ENCODE peak calls at places on chromosomes 12 and 14, in ten cellular contexts. J is fibroblast of lung, K is PC-9, H is ovary, B is GM23338, C is fibroblast of mammary gland, R is cardiac fibroblast, U is adrenal gland, W is GM12864, X is epithelial cell of esophagus. Z is an unnamed sample.

GRCh38 chr14:84496677-84497076 is 1033.3 kb upstream of the FLRT2 start:
- DNase-seq in J (no peak), U (no peak), X (no peak), H (no peak), K (no peak), B (no peak), R (no peak), C (no peak), W (no peak), Z (no peak)

GRCh38 chr12:32505067-32505466 is 105.7 kb downstream of the FGD4 start:
- DNase-seq in J (peak; percentile 85), R (no peak), U (no peak), B (no peak), C (no peak), X (peak; percentile 36), K (no peak), W (no peak), H (no peak), Z (no peak)

GRCh38 chr12:72209096-72209495 is 63.1 kb upstream of the TRHDE start:
- DNase-seq in U (no peak), C (no peak), J (no peak), R (no peak), K (no peak), B (no peak), W (no peak), X (no peak), H (no peak), Z (no peak)

GRCh38 chr12:132423251-132424117 is 66.5 kb upstream of the FBRSL1 start:
- DNase-seq in J (no peak), H (no peak), R (no peak), C (no peak), B (peak; percentile 51), X (no peak), W (no peak), K (no peak), U (no peak), Z (no peak)

GRCh38 chr12:105205322-105206048 is 30.5 kb downstream of the APPL2 start:
- DNase-seq in R (no peak), X (peak; percentile 35), J (no peak), U (no peak), K (no peak), C (no peak), B (no peak), H (no peak), W (no peak), Z (no peak)

GRCh38 chr12:52831251-52831650 is 2.9 kb downstream of the KRT79 start:
- DNase-seq in R (no peak), W (no peak), K (no peak), B (no peak), J (no peak), X (no peak), H (no peak), U (no peak), C (no peak), Z (no peak)

GRCh38 chr12:121791671-121792496 is 1.6 kb downstream of the RHOF start:
- DNase-seq in X (no peak), R (no peak), C (no peak), H (no peak), K (peak; percentile 91), U (no peak), W (no peak), J (no peak), B (no peak), Z (no peak)

GRCh38 chr14:36519431-36520321 is at the start of gene NKX2-1:
- DNase-seq in X (no peak), J (no peak), H (no peak), W (no peak), C (no peak), R (no peak), U (no peak), K (no peak), B (peak; percentile 87), Z (no peak)

GRCh38 chr14:73807439-73807838 is 44.2 kb upstream of the PTGR2 start:
- DNase-seq in R (no peak), K (no peak), J (no peak), W (no peak), C (no peak), B (no peak), H (no peak), U (no peak), X (no peak), Z (no peak)

GRCh38 chr14:25375639-25376038 is 325.7 kb upstream of the STXBP6 start:
- DNase-seq in X (no peak), B (no peak), K (no peak), U (no peak), H (no peak), R (no peak), C (no peak), J (no peak), W (no peak), Z (no peak)

GRCh38 chr12:24256636-24257150 is 307.2 kb upstream of the SOX5 start:
- DNase-seq in J (no peak), H (no peak), K (no peak), B (peak; percentile 18), C (no peak), W (no peak), R (no peak), U (no peak), X (no peak), Z (no peak)

GRCh38 chr12:89126712-89127111 is 225.6 kb downstream of the DUSP6 start:
- DNase-seq in H (no peak), B (no peak), K (no peak), U (no peak), R (peak; percentile 51), C (peak; percentile 65), J (peak; percentile 56), X (no peak), W (no peak), Z (no peak)

GRCh38 chr12:57261385-57261784 is 10.4 kb upstream of the STAC3 start:
- DNase-seq in W (no peak), H (no peak), J (no peak), X (no peak), C (no peak), U (no peak), B (peak; percentile 35), R (no peak), K (no peak), Z (no peak)

GRCh38 chr14:89429206-89430091 is 12.4 kb upstream of the FOXN3 start:
- DNase-seq in X (peak; percentile 47), U (no peak), J (peak; percentile 21), K (no peak), B (no peak), C (no peak), W (no peak), H (no peak), R (no peak), Z (no peak)

GRCh38 chr12:77324763-77325468 is 259.5 kb upstream of the E2F7 start:
- DNase-seq in K (peak; percentile 68), J (peak; percentile 71), X (peak; percentile 83), U (peak; percentile 60), R (peak; percentile 70), B (peak; percentile 94), C (peak; percentile 66), H (peak; percentile 84), W (no peak), Z (peak; percentile 71)
- TF ChIP-seq CTCF in K (peak; percentile 45), J (peak; percentile 47), X (peak; percentile 48), U (no peak), R (peak; percentile 51), B (peak; percentile 26), C (peak; percentile 40), H (peak; percentile 50), W (peak; percentile 48), Z (peak; percentile 40)

GRCh38 chr14:70907996-70908917 is 998 bp downstream of the PCNX1 start:
- DNase-seq in X (peak; percentile 71), U (peak; percentile 91), R (peak; percentile 74), K (peak; percentile 38), W (no peak), B (peak; percentile 92), C (peak; percentile 65), J (peak; percentile 64), H (peak; percentile 78), Z (peak; percentile 71)

GRCh38 chr14:70908918-70909641 is 1.8 kb downstream of the PCNX1 start:
- DNase-seq in X (no peak), W (no peak), C (no peak), B (no peak), R (no peak), K (no peak), U (no peak), J (no peak), H (no peak), Z (peak; percentile 35)

GRCh38 chr14:70906785-70907171 is 481 bp upstream of the PCNX1 start:
- DNase-seq in U (no peak), R (no peak), X (peak; percentile 44), C (no peak), W (no peak), K (no peak), B (no peak), H (no peak), J (no peak), Z (peak; percentile 49)

GRCh38 chr14:70907172-70907995 is at the start of gene PCNX1:
- DNase-seq in H (peak; percentile 93), W (no peak), C (peak; percentile 79), K (peak; percentile 91), B (peak; percentile 95), U (peak; percentile 88), J (peak; percentile 84), X (peak; percentile 90), R (peak; percentile 93), Z (peak; percentile 83)

GRCh38 chr14:70909788-70910614 is 2.7 kb downstream of the PCNX1 start:
- DNase-seq in B (no peak), R (no peak), J (peak; percentile 23), K (no peak), U (peak; percentile 39), X (peak; percentile 57), W (no peak), H (no peak), C (no peak), Z (peak; percentile 78)
- H3K4me3 ChIP-seq in B (peak overlapping the region; percentile 77), R (peak overlapping the region; percentile 0), J (no peak overlapping the region), K (no peak overlapping the region), U (no peak overlapping the region), X (no peak overlapping the region), W (no peak overlapping the region), H (peak overlapping the region; percentile 98), C (no peak overlapping the region), Z (peak overlapping the region; percentile 91)

GRCh38 chr12:76455582-76456345 is 103.8 kb downstream of the OSBPL8 start:
- DNase-seq in R (peak; percentile 85), W (peak; percentile 47), H (no peak), C (peak; percentile 91), X (peak; percentile 95), J (peak; percentile 90), K (peak; percentile 26), B (peak; percentile 77), U (peak; percentile 25), Z (peak; percentile 89)
- TF ChIP-seq CTCF in R (peak; percentile 53), W (peak; percentile 48), H (no peak), C (peak; percentile 64), X (peak; percentile 71), J (peak; percentile 46), K (peak; percentile 77), B (peak; percentile 75), U (peak; percentile 38), Z (peak; percentile 70)

DNA sequence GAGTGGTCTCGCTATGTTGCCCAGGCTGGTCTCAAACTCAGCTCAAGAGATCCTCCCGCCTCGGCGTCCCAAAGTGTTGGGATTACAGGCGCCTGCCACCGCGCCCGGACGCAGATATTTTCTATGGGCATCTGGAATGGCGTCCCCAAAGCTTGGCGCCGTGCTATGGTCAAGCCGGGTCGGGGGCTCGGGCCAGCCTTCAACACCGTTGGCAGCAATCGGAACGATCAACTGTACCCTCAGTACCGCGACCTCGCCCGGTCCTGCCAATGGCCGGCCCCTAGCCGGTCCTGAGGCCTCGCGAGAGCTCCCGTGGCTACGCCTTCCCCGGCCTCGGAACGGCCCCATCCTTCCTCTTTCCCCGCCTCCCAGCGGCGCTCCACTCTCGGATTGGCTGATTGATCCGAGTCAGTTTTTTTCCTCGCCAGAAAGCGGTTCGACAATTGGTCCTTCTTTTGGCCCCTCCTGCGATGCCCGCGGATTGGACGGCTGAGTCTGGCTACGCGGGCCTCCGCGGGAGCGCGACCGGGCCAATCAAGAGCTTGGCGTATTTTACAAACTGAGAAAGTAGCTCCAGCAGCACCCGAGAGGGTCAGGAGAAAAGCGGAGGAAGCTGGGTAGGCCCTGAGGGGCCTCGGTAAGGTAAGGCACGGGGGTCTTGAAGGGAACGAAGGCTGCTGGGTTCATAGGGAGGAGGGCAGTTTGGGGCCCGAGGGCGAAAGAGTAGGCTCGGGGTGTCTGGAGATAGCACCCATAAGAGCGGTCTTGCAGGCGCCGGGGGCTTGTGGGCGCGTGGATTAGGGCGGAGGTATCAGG is at the start of gene TROAP:
- DNase-seq in B (peak; percentile 99), C (peak; percentile 98), K (peak; percentile 98), H (peak; percentile 96), J (peak; percentile 98), W (peak; percentile 95), R (peak; percentile 98), U (peak; percentile 97), X (peak; percentile 99), Z (peak; percentile 99)
- H3K4me3 ChIP-seq in B (peak within 1 kb of the TSS; percentile 66), C (peak within 1 kb of the TSS; percentile 94), K (peak within 1 kb of the TSS; percentile 68), H (peak within 1 kb of the TSS; percentile 57), J (peak within 1 kb of the TSS; percentile 80), W (peak within 1 kb of the TSS; percentile 92), R (peak within 1 kb of the TSS; percentile 79), U (no peak within 1 kb of the TSS), X (peak within 1 kb of the TSS; percentile 72), Z (peak within 1 kb of the TSS; percentile 81)